ENCODE peak calls at places on chromosomes 12 and 14, in eight cellular contexts. One of them, this sample, is unnamed.

GRCh38 chr12:57836442-57837375 is 9.8 kb downstream of the CTDSP2 start:
- DNase-seq in transverse colon: peak; percentile 71
- DNase-seq in GM12865: peak; percentile 83
- DNase-seq in mammary epithelial cell: peak; percentile 61
- DNase-seq in SK-N-SH: no peak
- DNase-seq in astrocyte: peak; percentile 67
- DNase-seq in cardiac fibroblast: peak; percentile 90
- DNase-seq in Calu3: no peak
- DNase-seq in this sample: peak; percentile 80

GRCh38 chr14:38016497-38016896 is 191.2 kb upstream of the SSTR1 start:
- DNase-seq in astrocyte: no peak
- DNase-seq in cardiac fibroblast: peak; percentile 6
- DNase-seq in Calu3: no peak
- DNase-seq in SK-N-SH: no peak
- DNase-seq in transverse colon: no peak
- DNase-seq in GM12865: no peak
- DNase-seq in mammary epithelial cell: no peak
- DNase-seq in this sample: no peak

GRCh38 chr14:22039938-22040780 is 366.5 kb upstream of the OR4E1 start:
- DNase-seq in transverse colon: no peak
- DNase-seq in astrocyte: no peak
- DNase-seq in SK-N-SH: no peak
- DNase-seq in cardiac fibroblast: no peak
- DNase-seq in GM12865: peak; percentile 13
- DNase-seq in mammary epithelial cell: peak; percentile 4
- DNase-seq in Calu3: peak; percentile 24
- DNase-seq in this sample: no peak

GRCh38 chr14:105497671-105498429 is 6.8 kb downstream of the TEDC1 start:
- DNase-seq in SK-N-SH: no peak
- DNase-seq in Calu3: no peak
- DNase-seq in cardiac fibroblast: no peak
- DNase-seq in transverse colon: no peak
- DNase-seq in GM12865: no peak
- DNase-seq in mammary epithelial cell: no peak
- DNase-seq in astrocyte: no peak
- DNase-seq in this sample: no peak

GRCh38 chr12:97127061-97127460 is 220.0 kb downstream of the NEDD1 start:
- DNase-seq in SK-N-SH: no peak
- DNase-seq in astrocyte: no peak
- DNase-seq in cardiac fibroblast: no peak
- DNase-seq in Calu3: no peak
- DNase-seq in transverse colon: no peak
- DNase-seq in GM12865: no peak
- DNase-seq in mammary epithelial cell: no peak
- DNase-seq in this sample: no peak

GRCh38 chr12:3540387-3541320 is 49.7 kb downstream of the PRMT8 start:
- DNase-seq in mammary epithelial cell: no peak
- DNase-seq in Calu3: no peak
- DNase-seq in SK-N-SH: no peak
- DNase-seq in GM12865: no peak
- DNase-seq in transverse colon: no peak
- DNase-seq in astrocyte: no peak
- DNase-seq in cardiac fibroblast: no peak
- DNase-seq in this sample: no peak

GRCh38 chr14:99773496-99774203 is 19.6 kb upstream of the EML1 start:
- DNase-seq in Calu3: no peak
- DNase-seq in SK-N-SH: peak; percentile 84
- DNase-seq in mammary epithelial cell: no peak
- DNase-seq in GM12865: no peak
- DNase-seq in cardiac fibroblast: no peak
- DNase-seq in astrocyte: no peak
- DNase-seq in transverse colon: no peak
- DNase-seq in this sample: no peak

GRCh38 chr12:50749459-50749882 is 14.4 kb upstream of the ATF1 start:
- DNase-seq in cardiac fibroblast: no peak
- DNase-seq in Calu3: no peak
- DNase-seq in astrocyte: no peak
- DNase-seq in GM12865: no peak
- DNase-seq in SK-N-SH: no peak
- DNase-seq in transverse colon: no peak
- DNase-seq in mammary epithelial cell: no peak
- DNase-seq in this sample: no peak

GRCh38 chr12:28390716-28391452 is 200.6 kb downstream of the CCDC91 start:
- DNase-seq in cardiac fibroblast: peak; percentile 63
- DNase-seq in transverse colon: no peak
- DNase-seq in SK-N-SH: no peak
- DNase-seq in mammary epithelial cell: no peak
- DNase-seq in GM12865: no peak
- DNase-seq in astrocyte: peak; percentile 44
- DNase-seq in Calu3: no peak
- DNase-seq in this sample: peak; percentile 32

GRCh38 chr12:76762556-76762955 is 1.4 kb upstream of the ZDHHC17 start:
- DNase-seq in SK-N-SH: no peak
- DNase-seq in mammary epithelial cell: no peak
- DNase-seq in cardiac fibroblast: peak; percentile 8
- DNase-seq in GM12865: no peak
- DNase-seq in astrocyte: no peak
- DNase-seq in transverse colon: no peak
- DNase-seq in Calu3: no peak
- DNase-seq in this sample: no peak

GRCh38 chr12:25985296-25985992 is 27.0 kb downstream of the RASSF8 start:
- DNase-seq in Calu3: no peak
- DNase-seq in cardiac fibroblast: no peak
- DNase-seq in mammary epithelial cell: no peak
- DNase-seq in astrocyte: no peak
- DNase-seq in SK-N-SH: no peak
- DNase-seq in transverse colon: no peak
- DNase-seq in GM12865: no peak
- DNase-seq in this sample: no peak

GRCh38 chr12:18479266-18479665 is 217.9 kb downstream of the PIK3C2G start:
- DNase-seq in cardiac fibroblast: no peak
- DNase-seq in Calu3: peak; percentile 5
- DNase-seq in SK-N-SH: no peak
- DNase-seq in transverse colon: peak; percentile 28
- DNase-seq in GM12865: no peak
- DNase-seq in astrocyte: no peak
- DNase-seq in mammary epithelial cell: peak; percentile 89
- DNase-seq in this sample: no peak

GRCh38 chr14:58196198-58196597 is 3.8 kb upstream of the ACTR10 start:
- DNase-seq in SK-N-SH: no peak
- DNase-seq in transverse colon: no peak
- DNase-seq in astrocyte: no peak
- DNase-seq in mammary epithelial cell: no peak
- DNase-seq in Calu3: no peak
- DNase-seq in GM12865: no peak
- DNase-seq in cardiac fibroblast: no peak
- DNase-seq in this sample: no peak

GRCh38 chr14:77615231-77616132 is 955 bp downstream of the SPTLC2 start:
- DNase-seq in Calu3: no peak
- DNase-seq in mammary epithelial cell: peak; percentile 64
- DNase-seq in astrocyte: peak; percentile 35
- DNase-seq in SK-N-SH: peak; percentile 43
- DNase-seq in cardiac fibroblast: peak; percentile 32
- DNase-seq in GM12865: no peak
- DNase-seq in transverse colon: peak; percentile 26
- DNase-seq in this sample: no peak

GRCh38 chr14:20477211-20477876 is 8.1 kb downstream of the PNP start:
- DNase-seq in mammary epithelial cell: peak; percentile 44
- DNase-seq in GM12865: no peak
- DNase-seq in transverse colon: no peak
- DNase-seq in SK-N-SH: peak; percentile 65
- DNase-seq in cardiac fibroblast: peak; percentile 51
- DNase-seq in astrocyte: peak; percentile 69
- DNase-seq in Calu3: no peak
- DNase-seq in this sample: peak; percentile 83

GRCh38 chr12:124939428-124940142 is 25.1 kb upstream of the UBC start:
- DNase-seq in GM12865: peak; percentile 95
- DNase-seq in astrocyte: peak; percentile 94
- DNase-seq in SK-N-SH: peak; percentile 80
- DNase-seq in cardiac fibroblast: peak; percentile 97
- DNase-seq in mammary epithelial cell: peak; percentile 91
- DNase-seq in Calu3: peak; percentile 92
- DNase-seq in transverse colon: peak; percentile 90
- DNase-seq in this sample: peak; percentile 91

GRCh38 chr14:58278177-58278576 is 20.2 kb upstream of the ARID4A start:
- DNase-seq in GM12865: no peak
- DNase-seq in Calu3: no peak
- DNase-seq in mammary epithelial cell: no peak
- DNase-seq in astrocyte: no peak
- DNase-seq in transverse colon: no peak
- DNase-seq in SK-N-SH: no peak
- DNase-seq in cardiac fibroblast: no peak
- DNase-seq in this sample: no peak

GRCh38 chr14:101506211-101506920 is 54.9 kb upstream of the DIO3 start:
- DNase-seq in cardiac fibroblast: no peak
- DNase-seq in SK-N-SH: no peak
- DNase-seq in transverse colon: peak; percentile 4
- DNase-seq in astrocyte: no peak
- DNase-seq in GM12865: no peak
- DNase-seq in Calu3: no peak
- DNase-seq in mammary epithelial cell: no peak
- DNase-seq in this sample: no peak

GRCh38 chr12:130593056-130593455 is 123.0 kb downstream of the RIMBP2 start:
- DNase-seq in SK-N-SH: no peak
- DNase-seq in GM12865: no peak
- DNase-seq in transverse colon: no peak
- DNase-seq in cardiac fibroblast: no peak
- DNase-seq in mammary epithelial cell: no peak
- DNase-seq in Calu3: no peak
- DNase-seq in astrocyte: no peak
- DNase-seq in this sample: no peak

GRCh38 chr12:14256139-14256538 is 109.3 kb upstream of the ATF7IP start:
- DNase-seq in astrocyte: peak; percentile 60
- DNase-seq in cardiac fibroblast: peak; percentile 85
- DNase-seq in mammary epithelial cell: no peak
- DNase-seq in GM12865: peak; percentile 44
- DNase-seq in transverse colon: no peak
- DNase-seq in SK-N-SH: no peak
- DNase-seq in Calu3: no peak
- DNase-seq in this sample: peak; percentile 67

GRCh38 chr14:102923920-102924486 is 1.5 kb downstream of the AMN start:
- DNase-seq in GM12865: no peak
- DNase-seq in SK-N-SH: no peak
- DNase-seq in transverse colon: peak; percentile 29
- DNase-seq in Calu3: no peak
- DNase-seq in mammary epithelial cell: no peak
- DNase-seq in cardiac fibroblast: no peak
- DNase-seq in astrocyte: no peak
- DNase-seq in this sample: no peak

GRCh38 chr14:72775923-72776554 is 117.9 kb downstream of the DPF3 start:
- DNase-seq in astrocyte: no peak
- DNase-seq in GM12865: peak; percentile 26
- DNase-seq in SK-N-SH: no peak
- DNase-seq in transverse colon: no peak
- DNase-seq in mammary epithelial cell: no peak
- DNase-seq in Calu3: no peak
- DNase-seq in cardiac fibroblast: no peak
- DNase-seq in this sample: no peak

GRCh38 chr12:29516431-29516875 is 19.0 kb upstream of the OVCH1 start:
- DNase-seq in SK-N-SH: no peak
- DNase-seq in mammary epithelial cell: peak; percentile 53
- DNase-seq in transverse colon: no peak
- DNase-seq in astrocyte: peak; percentile 83
- DNase-seq in GM12865: no peak
- DNase-seq in Calu3: no peak
- DNase-seq in cardiac fibroblast: peak; percentile 53
- DNase-seq in this sample: peak; percentile 10

GRCh38 chr12:88985011-88985410 is 367.3 kb downstream of the DUSP6 start:
- DNase-seq in transverse colon: no peak
- DNase-seq in SK-N-SH: no peak
- DNase-seq in cardiac fibroblast: no peak
- DNase-seq in astrocyte: peak; percentile 15
- DNase-seq in Calu3: no peak
- DNase-seq in mammary epithelial cell: no peak
- DNase-seq in GM12865: no peak
- DNase-seq in this sample: no peak

GRCh38 chr12:18400186-18400585 is 138.9 kb downstream of the PIK3C2G start:
- DNase-seq in SK-N-SH: no peak
- DNase-seq in Calu3: no peak
- DNase-seq in mammary epithelial cell: no peak
- DNase-seq in cardiac fibroblast: peak; percentile 25
- DNase-seq in GM12865: no peak
- DNase-seq in astrocyte: peak; percentile 65
- DNase-seq in transverse colon: no peak
- DNase-seq in this sample: peak; percentile 54

GRCh38 chr12:66753810-66754209 is 74.9 kb upstream of the GRIP1 start:
- DNase-seq in GM12865: no peak
- DNase-seq in cardiac fibroblast: no peak
- DNase-seq in mammary epithelial cell: no peak
- DNase-seq in SK-N-SH: no peak
- DNase-seq in Calu3: no peak
- DNase-seq in astrocyte: no peak
- DNase-seq in transverse colon: no peak
- DNase-seq in this sample: no peak
- TF ChIP-seq CTCF in GM12865: no peak
- TF ChIP-seq CTCF in cardiac fibroblast: no peak
- TF ChIP-seq CTCF in mammary epithelial cell: no peak
- TF ChIP-seq CTCF in SK-N-SH: no peak
- TF ChIP-seq CTCF in Calu3: no peak
- TF ChIP-seq CTCF in astrocyte: no peak
- TF ChIP-seq CTCF in transverse colon: no peak
- TF ChIP-seq CTCF in this sample: no peak

GRCh38 chr14:70585221-70585620 is 15.2 kb downstream of the MED6 start:
- DNase-seq in astrocyte: no peak
- DNase-seq in cardiac fibroblast: peak; percentile 10
- DNase-seq in SK-N-SH: no peak
- DNase-seq in mammary epithelial cell: peak; percentile 21
- DNase-seq in transverse colon: no peak
- DNase-seq in Calu3: no peak
- DNase-seq in GM12865: no peak
- DNase-seq in this sample: no peak
- TF ChIP-seq CTCF in astrocyte: no peak
- TF ChIP-seq CTCF in cardiac fibroblast: no peak
- TF ChIP-seq CTCF in SK-N-SH: no peak
- TF ChIP-seq CTCF in mammary epithelial cell: no peak
- TF ChIP-seq CTCF in transverse colon: no peak
- TF ChIP-seq CTCF in Calu3: no peak
- TF ChIP-seq CTCF in GM12865: no peak
- TF ChIP-seq CTCF in this sample: peak; percentile 46

GRCh38 chr12:132342322-132342721 is 12.9 kb upstream of the GALNT9 start:
- DNase-seq in astrocyte: no peak
- DNase-seq in transverse colon: no peak
- DNase-seq in mammary epithelial cell: no peak
- DNase-seq in GM12865: no peak
- DNase-seq in SK-N-SH: no peak
- DNase-seq in Calu3: peak; percentile 35
- DNase-seq in cardiac fibroblast: no peak
- DNase-seq in this sample: no peak
- TF ChIP-seq CTCF in astrocyte: no peak
- TF ChIP-seq CTCF in transverse colon: no peak
- TF ChIP-seq CTCF in mammary epithelial cell: no peak
- TF ChIP-seq CTCF in GM12865: no peak
- TF ChIP-seq CTCF in SK-N-SH: peak; percentile 46
- TF ChIP-seq CTCF in Calu3: peak; percentile 36
- TF ChIP-seq CTCF in cardiac fibroblast: peak; percentile 15
- TF ChIP-seq CTCF in this sample: peak; percentile 44

DNA sequence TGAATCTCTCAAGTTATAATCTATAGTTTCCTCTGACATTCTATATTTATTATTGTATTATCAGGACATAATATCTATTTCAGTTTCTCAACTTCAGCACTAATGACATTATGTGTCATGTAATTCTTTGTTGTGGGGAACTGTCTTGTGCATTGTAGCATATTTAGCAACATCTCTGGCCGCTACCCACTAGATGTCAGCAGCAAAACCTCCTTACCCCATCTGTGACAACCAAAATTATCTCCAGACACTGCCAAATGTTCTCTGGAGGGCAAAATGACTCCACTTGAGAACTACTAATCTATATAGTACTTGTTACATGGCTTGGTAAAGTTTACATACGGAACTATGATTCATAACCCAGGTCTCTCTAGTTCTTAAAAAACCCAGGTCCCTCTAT is 110.2 kb downstream of the RASSF9 start:
- DNase-seq in Calu3: no peak
- DNase-seq in cardiac fibroblast: no peak
- DNase-seq in astrocyte: no peak
- DNase-seq in GM12865: no peak
- DNase-seq in transverse colon: no peak
- DNase-seq in mammary epithelial cell: no peak
- DNase-seq in SK-N-SH: no peak
- DNase-seq in this sample: no peak
- TF ChIP-seq CTCF in Calu3: no peak
- TF ChIP-seq CTCF in cardiac fibroblast: no peak
- TF ChIP-seq CTCF in astrocyte: no peak
- TF ChIP-seq CTCF in GM12865: no peak
- TF ChIP-seq CTCF in transverse colon: no peak
- TF ChIP-seq CTCF in mammary epithelial cell: no peak
- TF ChIP-seq CTCF in SK-N-SH: no peak
- TF ChIP-seq CTCF in this sample: no peak